ENCODE peak calls at places on chromosomes 6 and 20, in eight cellular contexts. J, O, Q, X, P, U, G and V are unnamed samples.

GRCh38 chr6:91029211-91029610 is 442.3 kb upstream of the MAP3K7 start:
- DNase-seq in P (no peak), O (no peak), G (no peak), J (no peak), U (no peak), X (no peak), Q (no peak), V (no peak)

GRCh38 chr6:169991913-169992312 is 240.5 kb downstream of the ERMARD start:
- DNase-seq in Q (no peak), X (no peak), P (no peak), J (no peak), U (no peak), G (no peak), O (no peak), V (peak; percentile 6)

GRCh38 chr6:3370361-3371221 is 86.3 kb downstream of the SLC22A23 start:
- DNase-seq in P (no peak), U (no peak), O (no peak), J (no peak), G (no peak), Q (no peak), X (no peak), V (no peak)

GRCh38 chr6:166775923-166776220 is 148.8 kb upstream of the RPS6KA2 start:
- DNase-seq in Q (no peak), X (no peak), O (no peak), U (no peak), J (no peak), G (no peak), P (no peak), V (no peak)

GRCh38 chr20:11195169-11195568 is 521.4 kb upstream of the JAG1 start:
- DNase-seq in Q (peak; percentile 55), O (no peak), J (no peak), U (no peak), P (no peak), X (no peak), G (no peak), V (no peak)

GRCh38 chr20:3174442-3175263 is 1.3 kb upstream of the LZTS3 start:
- DNase-seq in J (no peak), Q (no peak), P (no peak), G (no peak), X (no peak), U (no peak), O (no peak), V (no peak)

GRCh38 chr6:139423037-139423698 is 48.7 kb upstream of the CITED2 start:
- DNase-seq in P (no peak), J (no peak), U (no peak), Q (no peak), X (no peak), O (no peak), G (no peak), V (no peak)

GRCh38 chr6:79066330-79066729 is 11.7 kb downstream of the PHIP start:
- DNase-seq in G (no peak), X (no peak), J (no peak), U (no peak), O (no peak), P (no peak), Q (no peak), V (no peak)

GRCh38 chr6:3962897-3963296 is 113.7 kb downstream of the FAM50B start:
- DNase-seq in P (no peak), X (no peak), Q (no peak), G (no peak), J (no peak), O (no peak), U (no peak), V (no peak)

GRCh38 chr6:47103931-47104330 is 61.8 kb upstream of the ADGRF1 start:
- DNase-seq in J (no peak), Q (no peak), P (no peak), X (no peak), U (no peak), O (no peak), G (no peak), V (no peak)

GRCh38 chr6:15330174-15330934 is 84.5 kb downstream of the JARID2 start:
- DNase-seq in J (no peak), U (no peak), O (no peak), G (no peak), P (peak; percentile 18), Q (no peak), X (no peak), V (no peak)

GRCh38 chr20:15496501-15497039 is 1076.7 kb downstream of the KIF16B start:
- DNase-seq in U (no peak), P (no peak), X (no peak), J (no peak), Q (no peak), O (no peak), G (no peak), V (no peak)

GRCh38 chr6:10307476-10307875 is 107.4 kb downstream of the TFAP2A start:
- DNase-seq in X (no peak), G (no peak), U (no peak), Q (no peak), J (no peak), O (no peak), P (no peak), V (no peak)

GRCh38 chr20:44182135-44182765 is 4.7 kb downstream of the JPH2 start:
- DNase-seq in U (no peak), J (no peak), P (no peak), X (no peak), Q (no peak), G (no peak), O (no peak), V (no peak)

GRCh38 chr20:15708984-15709598 is 864.2 kb downstream of the KIF16B start:
- DNase-seq in P (peak; percentile 3), O (no peak), X (no peak), J (peak; percentile 7), G (peak; percentile 54), U (no peak), Q (peak; percentile 29), V (peak; percentile 22)

GRCh38 chr6:169253745-169254238 is at the start of gene THBS2:
- DNase-seq in U (no peak), J (peak; percentile 27), P (no peak), X (no peak), G (no peak), O (no peak), Q (peak; percentile 72), V (peak; percentile 77)

GRCh38 chr6:128327890-128328289 is 192.5 kb downstream of the PTPRK start:
- DNase-seq in G (peak; percentile 5), U (peak; percentile 4), J (no peak), O (no peak), X (peak; percentile 22), Q (no peak), P (peak; percentile 8), V (no peak)

GRCh38 chr20:41308290-41308691 is 9.2 kb downstream of the ZHX3 start:
- DNase-seq in G (no peak), P (no peak), U (no peak), O (no peak), J (no peak), Q (no peak), X (no peak), V (no peak)

GRCh38 chr6:17505062-17505476 is 95.0 kb upstream of the FAM8A1 start:
- DNase-seq in J (no peak), X (no peak), G (no peak), P (no peak), O (no peak), Q (no peak), U (no peak), V (no peak)

GRCh38 chr6:20128018-20128417 is 84.3 kb downstream of the MBOAT1 start:
- DNase-seq in X (no peak), U (no peak), Q (no peak), O (no peak), J (no peak), G (no peak), P (no peak), V (no peak)